ENCODE peak calls at places on chromosomes 5 and 9, in nine cellular contexts. One of them, this sample, is unnamed.

GRCh38 chr5:158502686-158503085 is 597.0 kb downstream of the EBF1 start:
- DNase-seq in stimulated activated naive CD8-positive, alpha-beta T cell treated with anti-CD3 and anti-CD28 coated beads, Interleukin-15, amount 100 ng/mL, for 72 hours: no peak
- DNase-seq in frontal cortex: no peak
- DNase-seq in activated CD4-positive, alpha-beta T cell treated with anti-CD3 and anti-CD28 coated beads, Interleukin-2, amount 10 ng/mL, durations not matched to agents 7 days and 5 days: no peak
- DNase-seq in fibroblast of lung: no peak
- DNase-seq in mesenchymal stem cell: no peak
- DNase-seq in progenitor cell of endocrine pancreas: no peak
- DNase-seq in AG08395: no peak
- DNase-seq in HT-29: no peak
- DNase-seq in this sample: no peak

GRCh38 chr9:79263666-79264460 is 307.9 kb upstream of the TLE4 start:
- DNase-seq in AG08395: peak
- DNase-seq in frontal cortex: no peak
- DNase-seq in stimulated activated naive CD8-positive, alpha-beta T cell treated with anti-CD3 and anti-CD28 coated beads, Interleukin-15, amount 100 ng/mL, for 72 hours: no peak
- DNase-seq in activated CD4-positive, alpha-beta T cell treated with anti-CD3 and anti-CD28 coated beads, Interleukin-2, amount 10 ng/mL, durations not matched to agents 7 days and 5 days: no peak
- DNase-seq in mesenchymal stem cell: peak
- DNase-seq in HT-29: no peak
- DNase-seq in progenitor cell of endocrine pancreas: no peak
- DNase-seq in fibroblast of lung: no peak
- DNase-seq in this sample: no peak

GRCh38 chr5:180327166-180327565 is 26.0 kb downstream of the GFPT2 start:
- DNase-seq in mesenchymal stem cell: no peak
- DNase-seq in fibroblast of lung: no peak
- DNase-seq in stimulated activated naive CD8-positive, alpha-beta T cell treated with anti-CD3 and anti-CD28 coated beads, Interleukin-15, amount 100 ng/mL, for 72 hours: no peak
- DNase-seq in frontal cortex: no peak
- DNase-seq in progenitor cell of endocrine pancreas: no peak
- DNase-seq in AG08395: no peak
- DNase-seq in HT-29: no peak
- DNase-seq in activated CD4-positive, alpha-beta T cell treated with anti-CD3 and anti-CD28 coated beads, Interleukin-2, amount 10 ng/mL, durations not matched to agents 7 days and 5 days: no peak
- DNase-seq in this sample: no peak

GRCh38 chr5:160463775-160464465 is 42.3 kb downstream of the PTTG1 start:
- DNase-seq in frontal cortex: no peak
- DNase-seq in AG08395: peak
- DNase-seq in activated CD4-positive, alpha-beta T cell treated with anti-CD3 and anti-CD28 coated beads, Interleukin-2, amount 10 ng/mL, durations not matched to agents 7 days and 5 days: no peak
- DNase-seq in progenitor cell of endocrine pancreas: no peak
- DNase-seq in stimulated activated naive CD8-positive, alpha-beta T cell treated with anti-CD3 and anti-CD28 coated beads, Interleukin-15, amount 100 ng/mL, for 72 hours: no peak
- DNase-seq in mesenchymal stem cell: peak
- DNase-seq in fibroblast of lung: peak
- DNase-seq in HT-29: no peak
- DNase-seq in this sample: no peak

GRCh38 chr9:130770679-130771442 is 64.2 kb upstream of the ABL1 start:
- DNase-seq in frontal cortex: peak
- DNase-seq in stimulated activated naive CD8-positive, alpha-beta T cell treated with anti-CD3 and anti-CD28 coated beads, Interleukin-15, amount 100 ng/mL, for 72 hours: no peak
- DNase-seq in fibroblast of lung: peak
- DNase-seq in AG08395: peak
- DNase-seq in progenitor cell of endocrine pancreas: no peak
- DNase-seq in mesenchymal stem cell: peak
- DNase-seq in HT-29: peak
- DNase-seq in activated CD4-positive, alpha-beta T cell treated with anti-CD3 and anti-CD28 coated beads, Interleukin-2, amount 10 ng/mL, durations not matched to agents 7 days and 5 days: peak
- DNase-seq in this sample: no peak

GRCh38 chr5:68593211-68593701 is 377.7 kb downstream of the PIK3R1 start:
- DNase-seq in frontal cortex: no peak
- DNase-seq in fibroblast of lung: no peak
- DNase-seq in stimulated activated naive CD8-positive, alpha-beta T cell treated with anti-CD3 and anti-CD28 coated beads, Interleukin-15, amount 100 ng/mL, for 72 hours: no peak
- DNase-seq in HT-29: no peak
- DNase-seq in activated CD4-positive, alpha-beta T cell treated with anti-CD3 and anti-CD28 coated beads, Interleukin-2, amount 10 ng/mL, durations not matched to agents 7 days and 5 days: no peak
- DNase-seq in progenitor cell of endocrine pancreas: no peak
- DNase-seq in AG08395: no peak
- DNase-seq in mesenchymal stem cell: no peak
- DNase-seq in this sample: no peak

GRCh38 chr5:133428072-133428660 is 184.2 kb downstream of the FSTL4 start:
- DNase-seq in progenitor cell of endocrine pancreas: no peak
- DNase-seq in frontal cortex: no peak
- DNase-seq in activated CD4-positive, alpha-beta T cell treated with anti-CD3 and anti-CD28 coated beads, Interleukin-2, amount 10 ng/mL, durations not matched to agents 7 days and 5 days: no peak
- DNase-seq in fibroblast of lung: no peak
- DNase-seq in AG08395: no peak
- DNase-seq in HT-29: no peak
- DNase-seq in stimulated activated naive CD8-positive, alpha-beta T cell treated with anti-CD3 and anti-CD28 coated beads, Interleukin-15, amount 100 ng/mL, for 72 hours: no peak
- DNase-seq in mesenchymal stem cell: no peak
- DNase-seq in this sample: no peak

GRCh38 chr5:137629646-137630045 is 106.2 kb downstream of the KLHL3 start:
- DNase-seq in stimulated activated naive CD8-positive, alpha-beta T cell treated with anti-CD3 and anti-CD28 coated beads, Interleukin-15, amount 100 ng/mL, for 72 hours: peak
- DNase-seq in fibroblast of lung: peak
- DNase-seq in frontal cortex: peak
- DNase-seq in activated CD4-positive, alpha-beta T cell treated with anti-CD3 and anti-CD28 coated beads, Interleukin-2, amount 10 ng/mL, durations not matched to agents 7 days and 5 days: peak
- DNase-seq in HT-29: peak
- DNase-seq in mesenchymal stem cell: peak
- DNase-seq in progenitor cell of endocrine pancreas: no peak
- DNase-seq in AG08395: peak
- DNase-seq in this sample: peak

GRCh38 chr5:172985596-172985995 is 2.0 kb downstream of the ATP6V0E1 start:
- DNase-seq in mesenchymal stem cell: no peak
- DNase-seq in activated CD4-positive, alpha-beta T cell treated with anti-CD3 and anti-CD28 coated beads, Interleukin-2, amount 10 ng/mL, durations not matched to agents 7 days and 5 days: no peak
- DNase-seq in stimulated activated naive CD8-positive, alpha-beta T cell treated with anti-CD3 and anti-CD28 coated beads, Interleukin-15, amount 100 ng/mL, for 72 hours: no peak
- DNase-seq in progenitor cell of endocrine pancreas: no peak
- DNase-seq in HT-29: no peak
- DNase-seq in frontal cortex: no peak
- DNase-seq in fibroblast of lung: no peak
- DNase-seq in AG08395: no peak
- DNase-seq in this sample: no peak

This sample was measured in nephron progenitor cell.